ENCODE peak calls at places on chromosomes 3 and 15, in six cellular contexts. H is suprapubic skin, Z is endothelial cell of umbilical vein, W is GM23338, U is HL-60, C is spleen. I is an unnamed sample.

GRCh38 chr3:194285024-194285858 is 65.9 kb downstream of the CPN2 start:
- DNase-seq in C (no peak), H (no peak), W (no peak), Z (no peak), U (no peak), I (no peak)

GRCh38 chr15:40323953-40324937 is 753 bp downstream of the INAFM2 start:
- DNase-seq in W (peak; percentile 61), Z (peak; percentile 37), C (peak; percentile 90), U (no peak), H (no peak), I (peak; percentile 89)

GRCh38 chr3:30098656-30099454 is 507.5 kb upstream of the TGFBR2 start:
- DNase-seq in W (no peak), U (peak; percentile 2), H (no peak), C (no peak), Z (peak; percentile 14), I (no peak)

GRCh38 chr15:75697523-75698398 is 14.9 kb downstream of the CSPG4 start:
- DNase-seq in H (no peak), W (no peak), Z (no peak), C (no peak), U (no peak), I (no peak)

GRCh38 chr3:64220161-64220560 is 5.1 kb downstream of the PRICKLE2 start:
- DNase-seq in C (no peak), Z (peak; percentile 88), W (no peak), H (no peak), U (no peak), I (no peak)

GRCh38 chr3:54349231-54349647 is 226.9 kb downstream of the CACNA2D3 start:
- DNase-seq in C (no peak), U (no peak), Z (no peak), H (no peak), W (peak; percentile 64), I (no peak)

GRCh38 chr3:51391566-51392300 is 648 bp downstream of the RBM15B start:
- DNase-seq in Z (peak; percentile 50), U (no peak), W (peak; percentile 51), H (no peak), C (peak; percentile 92), I (peak; percentile 90)

GRCh38 chr15:74866090-74866489 is 7.1 kb downstream of the SCAMP2 start:
- DNase-seq in U (no peak), C (no peak), Z (no peak), H (no peak), W (no peak), I (no peak)

GRCh38 chr3:126125341-126125740 is 41.4 kb upstream of the SLC41A3 start:
- DNase-seq in W (no peak), Z (no peak), H (peak; percentile 16), C (peak; percentile 50), U (no peak), I (peak; percentile 4)

GRCh38 chr3:98657429-98657828 is 64.0 kb upstream of the CPOX start:
- DNase-seq in Z (no peak), W (peak; percentile 82), U (peak; percentile 5), H (no peak), C (peak; percentile 77), I (peak; percentile 91)

GRCh38 chr3:160183375-160184076 is 41.7 kb upstream of the C3orf80 start:
- DNase-seq in U (no peak), Z (no peak), H (no peak), C (no peak), W (no peak), I (no peak)

GRCh38 chr3:177483182-177483967 is 286.1 kb upstream of the TBL1XR1 start:
- DNase-seq in C (no peak), U (no peak), H (no peak), W (peak; percentile 67), Z (no peak), I (peak; percentile 30)

GRCh38 chr3:41966206-41966605 is 4.3 kb upstream of the ULK4 start:
- DNase-seq in W (peak; percentile 30), U (no peak), C (no peak), Z (no peak), H (no peak), I (no peak)

GRCh38 chr15:29309139-29309538 is 39.5 kb upstream of the NSMCE3 start:
- DNase-seq in U (no peak), W (no peak), C (no peak), H (no peak), Z (no peak), I (no peak)

GRCh38 chr15:47718474-47719440 is 1.5 kb downstream of the SEMA6D start:
- DNase-seq in U (no peak), Z (peak; percentile 62), H (no peak), W (peak; percentile 40), C (no peak), I (peak; percentile 82)

GRCh38 chr3:186529204-186529999 is 14.8 kb downstream of the CRYGS start:
- DNase-seq in W (peak; percentile 19), Z (no peak), C (no peak), U (peak; percentile 62), H (no peak), I (no peak)

GRCh38 chr15:66131200-66131599 is 122.3 kb downstream of the MEGF11 start:
- DNase-seq in U (no peak), W (no peak), H (no peak), Z (no peak), C (no peak), I (peak; percentile 30)

GRCh38 chr15:28888900-28889299 is 3.1 kb downstream of the APBA2 start:
- DNase-seq in Z (no peak), C (peak; percentile 69), U (no peak), H (no peak), W (no peak), I (no peak)

GRCh38 chr15:39145854-39146253 is 435.0 kb upstream of the THBS1 start:
- DNase-seq in U (no peak), W (no peak), C (no peak), H (no peak), Z (peak; percentile 43), I (no peak)

DNA sequence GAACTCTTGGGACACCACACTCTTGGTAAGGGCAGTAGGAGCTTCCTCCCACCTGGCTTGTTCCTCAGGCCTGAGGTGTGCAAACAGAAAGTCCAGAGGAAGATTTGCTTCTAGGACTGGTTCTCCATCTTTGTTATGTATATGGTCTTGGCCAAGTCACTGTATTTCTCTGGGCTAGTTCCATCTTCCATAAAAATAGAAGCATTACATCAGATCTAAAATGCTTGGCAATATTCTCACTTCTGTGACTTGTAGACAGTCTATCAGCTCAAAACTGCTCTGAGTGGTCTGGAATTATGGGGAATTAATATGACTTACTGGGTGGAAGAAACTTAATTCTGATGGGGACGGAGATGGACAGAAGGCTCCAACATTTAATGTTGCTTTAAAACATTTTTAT is 55.2 kb downstream of the TMEM108 start:
- DNase-seq in U (no peak), Z (no peak), H (no peak), W (no peak), C (no peak), I (no peak)
- TF ChIP-seq POLR2AphosphoS5 in U (no peak), Z (no peak), H (no peak), W (no peak), C (no peak), I (no peak)

DNA sequence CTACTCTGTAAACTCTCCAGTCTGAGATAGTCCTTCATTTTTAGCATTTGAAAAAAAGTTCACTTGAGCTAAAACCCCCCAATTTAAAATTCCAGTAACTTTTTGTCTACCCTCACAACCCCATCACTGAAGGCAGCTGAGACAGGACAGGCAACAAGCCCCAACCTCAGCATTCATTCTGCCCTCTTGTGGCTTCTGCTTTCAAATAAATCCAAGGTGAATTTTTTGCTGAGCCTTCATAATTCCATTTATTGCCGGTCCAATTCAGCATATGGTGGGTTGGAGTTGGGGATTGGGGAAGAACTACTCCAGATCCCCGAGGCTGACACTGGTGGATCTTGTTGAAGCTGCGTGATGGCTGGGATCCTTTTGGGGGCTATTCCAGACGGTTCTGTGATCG is 88.4 kb upstream of the THRB start:
- DNase-seq in Z (no peak), C (no peak), W (peak; percentile 39), H (no peak), U (no peak), I (no peak)
- TF ChIP-seq CTCF in Z (no peak), C (peak; percentile 11), W (peak; percentile 68), H (no peak), U (no peak), I (peak; percentile 15)

DNA sequence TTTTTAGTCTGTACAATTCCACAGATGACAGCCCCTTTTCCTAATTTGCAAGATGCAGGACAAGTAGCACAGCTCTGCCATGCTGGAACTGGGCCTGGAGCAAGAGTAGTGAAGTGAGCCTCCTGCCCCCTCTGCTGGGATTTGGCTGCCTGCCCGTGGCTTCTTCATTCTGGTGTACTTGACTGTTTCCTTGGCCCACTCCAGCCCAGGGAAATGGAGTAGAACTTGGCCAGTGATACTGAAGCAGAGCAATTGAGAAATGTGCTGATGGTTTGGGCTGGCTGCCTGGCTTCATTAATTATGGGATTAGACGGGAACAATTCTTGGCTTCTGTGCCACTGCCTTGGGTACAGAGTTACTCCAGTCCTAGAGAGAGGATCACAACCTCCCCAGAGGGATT is 2.8 kb downstream of the GPD1L start:
- DNase-seq in C (no peak), W (peak; percentile 21), H (peak; percentile 93), Z (peak; percentile 28), U (no peak), I (no peak)
- TF ChIP-seq POLR2AphosphoS5 in C (no peak), W (no peak), H (peak; percentile 74), Z (no peak), U (no peak), I (peak; percentile 23)

DNA sequence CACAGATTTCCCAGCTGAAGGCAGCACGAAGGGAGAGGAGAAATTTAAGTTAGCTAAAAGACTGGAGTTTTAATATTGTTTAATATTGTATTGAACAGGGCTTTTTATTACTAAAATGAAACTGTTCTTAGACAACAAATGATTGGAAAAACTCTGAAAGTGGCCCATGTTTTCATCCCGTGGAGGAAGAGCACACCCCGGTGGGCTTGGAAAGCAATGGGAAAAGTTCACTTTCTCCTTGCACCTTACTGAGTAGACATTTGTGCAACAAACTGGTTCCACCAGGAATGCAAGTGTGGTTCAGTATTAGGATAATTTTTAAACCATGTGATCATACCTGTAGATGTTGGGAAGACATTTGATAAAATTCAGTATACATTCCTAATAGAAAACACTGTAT is 8.2 kb upstream of the ESYT3 start:
- DNase-seq in Z (no peak), C (no peak), H (no peak), U (no peak), W (peak; percentile 60), I (peak; percentile 6)
- TF ChIP-seq CTCF in Z (peak; percentile 38), C (no peak), H (no peak), U (no peak), W (peak; percentile 81), I (no peak)